ENCODE peak calls at places on chromosomes 12 and 14, in nine cellular contexts. One of them, this sample, is unnamed.

GRCh38 chr12:5059358-5059757 is 15.7 kb downstream of the KCNA5 start:
- DNase-seq in stimulated activated CD4-positive, alpha-beta T cell treated with anti-CD3 and anti-CD28 coated beads, Interleukin-1b, Interleukin-23, amount 100 ng/mL, for 24 hours: no peak
- DNase-seq in activated T-helper 1 cell treated with anti-CD3 and anti-CD28 coated beads, Interleukin-12 subunit alpha, Interleukin-12 subunit beta, Interleukin-2, Interleukin-4 antibody, amounts not matched to agents 30 ng/mL and 10 ng/mL and 1 ng/mL, durations not matched to agents 14 hours and 24 hours and 36 hours: no peak
- DNase-seq in caudate nucleus: no peak
- DNase-seq in GM18507: no peak
- DNase-seq in pancreas: no peak
- DNase-seq in K562: no peak
- DNase-seq in activated gamma-delta T cell: no peak
- DNase-seq in activated T-cell treated with anti-CD3 and anti-CD28 coated beads for 24 hours: no peak
- DNase-seq in this sample: no peak

GRCh38 chr12:77189463-77189862 is 124.1 kb upstream of the E2F7 start:
- DNase-seq in activated gamma-delta T cell: no peak
- DNase-seq in pancreas: no peak
- DNase-seq in stimulated activated CD4-positive, alpha-beta T cell treated with anti-CD3 and anti-CD28 coated beads, Interleukin-1b, Interleukin-23, amount 100 ng/mL, for 24 hours: no peak
- DNase-seq in K562: no peak
- DNase-seq in activated T-cell treated with anti-CD3 and anti-CD28 coated beads for 24 hours: no peak
- DNase-seq in activated T-helper 1 cell treated with anti-CD3 and anti-CD28 coated beads, Interleukin-12 subunit alpha, Interleukin-12 subunit beta, Interleukin-2, Interleukin-4 antibody, amounts not matched to agents 30 ng/mL and 10 ng/mL and 1 ng/mL, durations not matched to agents 14 hours and 24 hours and 36 hours: no peak
- DNase-seq in GM18507: no peak
- DNase-seq in caudate nucleus: no peak
- DNase-seq in this sample: no peak

GRCh38 chr12:123937707-123938600 is 34.7 kb downstream of the CCDC92 start:
- DNase-seq in activated T-helper 1 cell treated with anti-CD3 and anti-CD28 coated beads, Interleukin-12 subunit alpha, Interleukin-12 subunit beta, Interleukin-2, Interleukin-4 antibody, amounts not matched to agents 30 ng/mL and 10 ng/mL and 1 ng/mL, durations not matched to agents 14 hours and 24 hours and 36 hours: peak; percentile 47
- DNase-seq in GM18507: no peak
- DNase-seq in stimulated activated CD4-positive, alpha-beta T cell treated with anti-CD3 and anti-CD28 coated beads, Interleukin-1b, Interleukin-23, amount 100 ng/mL, for 24 hours: peak; percentile 8
- DNase-seq in K562: no peak
- DNase-seq in caudate nucleus: no peak
- DNase-seq in pancreas: no peak
- DNase-seq in activated gamma-delta T cell: no peak
- DNase-seq in activated T-cell treated with anti-CD3 and anti-CD28 coated beads for 24 hours: peak; percentile 31
- DNase-seq in this sample: peak; percentile 33

GRCh38 chr14:77043177-77043983 is 14.9 kb upstream of the IRF2BPL start:
- DNase-seq in GM18507: no peak
- DNase-seq in activated T-cell treated with anti-CD3 and anti-CD28 coated beads for 24 hours: peak; percentile 38
- DNase-seq in pancreas: peak; percentile 49
- DNase-seq in activated T-helper 1 cell treated with anti-CD3 and anti-CD28 coated beads, Interleukin-12 subunit alpha, Interleukin-12 subunit beta, Interleukin-2, Interleukin-4 antibody, amounts not matched to agents 30 ng/mL and 10 ng/mL and 1 ng/mL, durations not matched to agents 14 hours and 24 hours and 36 hours: peak; percentile 42
- DNase-seq in caudate nucleus: peak; percentile 46
- DNase-seq in activated gamma-delta T cell: peak; percentile 28
- DNase-seq in K562: no peak
- DNase-seq in stimulated activated CD4-positive, alpha-beta T cell treated with anti-CD3 and anti-CD28 coated beads, Interleukin-1b, Interleukin-23, amount 100 ng/mL, for 24 hours: no peak
- DNase-seq in this sample: no peak

GRCh38 chr12:117231750-117232149 is 41.5 kb upstream of the FBXO21 start:
- DNase-seq in activated T-cell treated with anti-CD3 and anti-CD28 coated beads for 24 hours: no peak
- DNase-seq in pancreas: no peak
- DNase-seq in GM18507: no peak
- DNase-seq in stimulated activated CD4-positive, alpha-beta T cell treated with anti-CD3 and anti-CD28 coated beads, Interleukin-1b, Interleukin-23, amount 100 ng/mL, for 24 hours: no peak
- DNase-seq in activated gamma-delta T cell: no peak
- DNase-seq in caudate nucleus: no peak
- DNase-seq in K562: peak; percentile 37
- DNase-seq in activated T-helper 1 cell treated with anti-CD3 and anti-CD28 coated beads, Interleukin-12 subunit alpha, Interleukin-12 subunit beta, Interleukin-2, Interleukin-4 antibody, amounts not matched to agents 30 ng/mL and 10 ng/mL and 1 ng/mL, durations not matched to agents 14 hours and 24 hours and 36 hours: no peak
- DNase-seq in this sample: no peak

GRCh38 chr12:95733156-95733825 is 57.3 kb downstream of the NTN4 start:
- DNase-seq in pancreas: no peak
- DNase-seq in stimulated activated CD4-positive, alpha-beta T cell treated with anti-CD3 and anti-CD28 coated beads, Interleukin-1b, Interleukin-23, amount 100 ng/mL, for 24 hours: no peak
- DNase-seq in activated gamma-delta T cell: no peak
- DNase-seq in activated T-helper 1 cell treated with anti-CD3 and anti-CD28 coated beads, Interleukin-12 subunit alpha, Interleukin-12 subunit beta, Interleukin-2, Interleukin-4 antibody, amounts not matched to agents 30 ng/mL and 10 ng/mL and 1 ng/mL, durations not matched to agents 14 hours and 24 hours and 36 hours: no peak
- DNase-seq in K562: no peak
- DNase-seq in caudate nucleus: no peak
- DNase-seq in activated T-cell treated with anti-CD3 and anti-CD28 coated beads for 24 hours: no peak
- DNase-seq in GM18507: no peak
- DNase-seq in this sample: no peak

GRCh38 chr14:74879427-74880180 is 2.1 kb upstream of the DLST start:
- DNase-seq in activated gamma-delta T cell: no peak
- DNase-seq in caudate nucleus: no peak
- DNase-seq in activated T-helper 1 cell treated with anti-CD3 and anti-CD28 coated beads, Interleukin-12 subunit alpha, Interleukin-12 subunit beta, Interleukin-2, Interleukin-4 antibody, amounts not matched to agents 30 ng/mL and 10 ng/mL and 1 ng/mL, durations not matched to agents 14 hours and 24 hours and 36 hours: no peak
- DNase-seq in GM18507: no peak
- DNase-seq in K562: no peak
- DNase-seq in pancreas: no peak
- DNase-seq in activated T-cell treated with anti-CD3 and anti-CD28 coated beads for 24 hours: no peak
- DNase-seq in stimulated activated CD4-positive, alpha-beta T cell treated with anti-CD3 and anti-CD28 coated beads, Interleukin-1b, Interleukin-23, amount 100 ng/mL, for 24 hours: no peak
- DNase-seq in this sample: no peak

GRCh38 chr14:102238131-102238530 is 66.8 kb downstream of the MOK start:
- DNase-seq in pancreas: no peak
- DNase-seq in stimulated activated CD4-positive, alpha-beta T cell treated with anti-CD3 and anti-CD28 coated beads, Interleukin-1b, Interleukin-23, amount 100 ng/mL, for 24 hours: no peak
- DNase-seq in activated T-helper 1 cell treated with anti-CD3 and anti-CD28 coated beads, Interleukin-12 subunit alpha, Interleukin-12 subunit beta, Interleukin-2, Interleukin-4 antibody, amounts not matched to agents 30 ng/mL and 10 ng/mL and 1 ng/mL, durations not matched to agents 14 hours and 24 hours and 36 hours: no peak
- DNase-seq in K562: no peak
- DNase-seq in GM18507: no peak
- DNase-seq in activated T-cell treated with anti-CD3 and anti-CD28 coated beads for 24 hours: no peak
- DNase-seq in caudate nucleus: no peak
- DNase-seq in activated gamma-delta T cell: no peak
- DNase-seq in this sample: no peak

This sample was measured in activated T-helper 2 cell treated with anti-CD3 and anti-CD28 coated beads, Interferon-gamma antibody, Interleukin-2, Interleukin-4, amounts not matched to agents 10 μg/mL and 5 μg/mL and 100 μg/mL, durations not matched to agents 14 hours and 24 hours and 36 hours.